ENCODE peak calls at places on chromosomes 7 and 10, in seven cellular contexts. M is pons; K is NCI-H748 treated with DMSO at 0.1 percent for 48 hours; A is GF-D8; E is progenitor cell of endocrine pancreas; I is activated CD4-positive, alpha-beta T cell treated with anti-CD3 and anti-CD28 coated beads for 1 hour; F is NT2/D1. Z is an unnamed sample.
A peak's percentile ranks its signal among the peaks of the same experiment; 100 is the strongest.

GRCh38 chr10:132637477-132638129 is 100.0 kb downstream of the INPP5A start:
- DNase-seq in M (peak; percentile 94), K (peak; percentile 31), A (peak; percentile 9), E (no peak), I (no peak), F (peak; percentile 40), Z (peak; percentile 39)

GRCh38 chr7:85104432-85105205 is 82.2 kb downstream of the SEMA3D start:
- DNase-seq in M (no peak), K (no peak), A (no peak), E (no peak), I (no peak), F (no peak), Z (no peak)

GRCh38 chr10:103776878-103777591 is 78.3 kb downstream of the SH3PXD2A start:
- DNase-seq in M (no peak), K (no peak), A (no peak), E (no peak), I (no peak), F (no peak), Z (no peak)

GRCh38 chr7:157414702-157415096 is 77.9 kb downstream of the DNAJB6 start:
- DNase-seq in M (no peak), K (no peak), A (no peak), E (no peak), I (no peak), F (no peak), Z (no peak)

GRCh38 chr10:14571866-14572507 is 202.7 kb downstream of the FAM107B start:
- DNase-seq in M (peak; percentile 99), K (no peak), A (no peak), E (no peak), I (peak; percentile 48), F (no peak), Z (no peak)

GRCh38 chr7:130324270-130324669 is 20.3 kb upstream of the CPA5 start:
- DNase-seq in M (no peak), K (no peak), A (no peak), E (no peak), I (no peak), F (no peak), Z (no peak)

GRCh38 chr10:97466755-97467154 is 20.8 kb downstream of the ZDHHC16 start:
- DNase-seq in M (no peak), K (no peak), A (no peak), E (no peak), I (no peak), F (no peak), Z (peak; percentile 70)

GRCh38 chr10:7045891-7046599 is 364.8 kb downstream of the SFMBT2 start:
- DNase-seq in M (peak; percentile 68), K (no peak), A (peak; percentile 100), E (no peak), I (no peak), F (no peak), Z (no peak)

GRCh38 chr7:2570021-2570420 is 11.2 kb downstream of the IQCE start:
- DNase-seq in M (no peak), K (no peak), A (no peak), E (no peak), I (no peak), F (no peak), Z (no peak)

GRCh38 chr10:13998090-13998838 is 332.5 kb downstream of the FRMD4A start:
- DNase-seq in M (no peak), K (no peak), A (no peak), E (no peak), I (no peak), F (no peak), Z (no peak)

GRCh38 chr7:111264111-111264868 is 173.4 kb downstream of the LRRN3 start:
- DNase-seq in M (no peak), K (no peak), A (no peak), E (no peak), I (no peak), F (no peak), Z (no peak)

GRCh38 chr10:79376751-79377556 is 29.7 kb downstream of the PPIF start:
- DNase-seq in M (no peak), K (no peak), A (no peak), E (no peak), I (peak; percentile 1), F (no peak), Z (no peak)

GRCh38 chr10:124745678-124746077 is 1.5 kb upstream of the FAM53B start:
- DNase-seq in M (peak; percentile 84), K (peak; percentile 12), A (peak; percentile 40), E (no peak), I (no peak), F (no peak), Z (no peak)

GRCh38 chr7:22152690-22153089 is 204.3 kb downstream of the RAPGEF5 start:
- DNase-seq in M (no peak), K (no peak), A (no peak), E (no peak), I (no peak), F (no peak), Z (no peak)

GRCh38 chr7:127107601-127108007 is 145.1 kb downstream of the GRM8 start:
- DNase-seq in M (peak; percentile 56), K (no peak), A (no peak), E (peak; percentile 72), I (no peak), F (peak; percentile 79), Z (peak; percentile 47)

GRCh38 chr7:25913574-25914224 is 238.3 kb upstream of the NFE2L3 start:
- DNase-seq in M (no peak), K (peak; percentile 47), A (no peak), E (no peak), I (no peak), F (no peak), Z (no peak)

GRCh38 chr7:698515-699259 is 27.8 kb upstream of the DNAAF5 start:
- DNase-seq in M (no peak), K (no peak), A (no peak), E (no peak), I (no peak), F (no peak), Z (no peak)

GRCh38 chr7:118525020-118525419 is 300.5 kb downstream of the ANKRD7 start:
- DNase-seq in M (no peak), K (no peak), A (no peak), E (no peak), I (no peak), F (no peak), Z (no peak)

GRCh38 chr10:129877773-129878371 is 86.2 kb downstream of the EBF3 start:
- DNase-seq in M (no peak), K (no peak), A (no peak), E (no peak), I (no peak), F (no peak), Z (no peak)

GRCh38 chr7:95772771-95773581 is 622 bp downstream of the DYNC1I1 start:
- DNase-seq in M (peak; percentile 68), K (peak; percentile 46), A (no peak), E (no peak), I (no peak), F (no peak), Z (no peak)

Z was measured in RCC 7860.